ENCODE peak calls at places on chromosomes 1 and 21, in eight cellular contexts. X is fibroblast of mammary gland, I is MCF 10A, A is heart left ventricle, M is K562, H is upper lobe of right lung, T is bronchial epithelial cell, V is tibial nerve. Y is an unnamed sample.

GRCh38 chr21:33865996-33866575 is 49.5 kb downstream of the ATP5PO start:
- DNase-seq in X (no peak), I (no peak), A (no peak), M (no peak), H (no peak), T (no peak), V (no peak), Y (no peak)

GRCh38 chr1:228372183-228373003 is 34.2 kb downstream of the TRIM11 start:
- DNase-seq in X (no peak), I (no peak), A (no peak), M (peak; percentile 69), H (peak; percentile 70), T (peak; percentile 24), V (no peak), Y (no peak)

GRCh38 chr1:116266864-116267212 is 106.2 kb upstream of the ATP1A1 start:
- DNase-seq in X (no peak), I (no peak), A (no peak), M (no peak), H (no peak), T (peak; percentile 76), V (no peak), Y (no peak)

GRCh38 chr1:66436378-66437135 is 97.4 kb upstream of the SGIP1 start:
- DNase-seq in X (peak; percentile 87), I (peak; percentile 89), A (no peak), M (no peak), H (no peak), T (peak; percentile 95), V (no peak), Y (no peak)

GRCh38 chr1:154418062-154418897 is 13.1 kb downstream of the IL6R start:
- DNase-seq in X (peak; percentile 45), I (peak; percentile 100), A (no peak), M (no peak), H (peak; percentile 88), T (peak; percentile 100), V (peak; percentile 24), Y (peak; percentile 97)

GRCh38 chr1:170205301-170205700 is 59.5 kb downstream of the NTMT2 start:
- DNase-seq in X (peak; percentile 45), I (peak; percentile 13), A (no peak), M (no peak), H (no peak), T (no peak), V (no peak), Y (no peak)

GRCh38 chr1:156100205-156100995 is 14.1 kb upstream of the LMNA start:
- DNase-seq in X (no peak), I (peak; percentile 81), A (no peak), M (no peak), H (no peak), T (peak; percentile 86), V (no peak), Y (no peak)

GRCh38 chr1:22388666-22389455 is 62.8 kb upstream of the ZBTB40 start:
- DNase-seq in X (peak; percentile 40), I (peak; percentile 21), A (no peak), M (no peak), H (no peak), T (peak; percentile 74), V (no peak), Y (no peak)

GRCh38 chr1:117370071-117370470 is 2.8 kb downstream of the MAN1A2 start:
- DNase-seq in X (peak; percentile 22), I (peak; percentile 21), A (no peak), M (no peak), H (no peak), T (peak; percentile 6), V (no peak), Y (no peak)

GRCh38 chr1:150981805-150982712 is at the start of gene ANXA9:
- DNase-seq in X (peak; percentile 31), I (no peak), A (no peak), M (peak; percentile 78), H (no peak), T (peak; percentile 18), V (no peak), Y (no peak)

GRCh38 chr1:54069792-54070548 is 16.6 kb downstream of the TCEANC2 start:
- DNase-seq in X (peak; percentile 64), I (peak; percentile 51), A (no peak), M (peak; percentile 70), H (no peak), T (peak; percentile 73), V (no peak), Y (peak; percentile 15)

GRCh38 chr1:181310560-181310959 is 172.8 kb upstream of the CACNA1E start:
- DNase-seq in X (no peak), I (peak; percentile 22), A (no peak), M (no peak), H (no peak), T (no peak), V (no peak), Y (no peak)

GRCh38 chr1:34711469-34711868 is 43.4 kb upstream of the GJB5 start:
- DNase-seq in X (no peak), I (peak; percentile 14), A (no peak), M (peak; percentile 25), H (no peak), T (peak; percentile 27), V (no peak), Y (no peak)

GRCh38 chr1:24536391-24536840 is 19.5 kb upstream of the NCMAP start:
- DNase-seq in X (no peak), I (no peak), A (no peak), M (no peak), H (no peak), T (no peak), V (no peak), Y (no peak)

GRCh38 chr1:152479792-152480595 is 30.6 kb upstream of the LCE5A start:
- DNase-seq in X (peak; percentile 29), I (peak; percentile 40), A (no peak), M (peak; percentile 53), H (peak; percentile 70), T (no peak), V (no peak), Y (no peak)

GRCh38 chr1:86758570-86758969 is 54.2 kb downstream of the SH3GLB1 start:
- DNase-seq in X (no peak), I (peak; percentile 24), A (no peak), M (no peak), H (no peak), T (peak; percentile 82), V (no peak), Y (no peak)

GRCh38 chr1:92201973-92202372 is 15.7 kb upstream of the C1orf146 start:
- DNase-seq in X (no peak), I (no peak), A (no peak), M (no peak), H (no peak), T (no peak), V (no peak), Y (no peak)

GRCh38 chr1:184152502-184152901 is 101.0 kb downstream of the TSEN15 start:
- DNase-seq in X (peak; percentile 60), I (no peak), A (peak; percentile 58), M (no peak), H (no peak), T (no peak), V (no peak), Y (no peak)

GRCh38 chr1:111441573-111442192 is 7.4 kb downstream of the WDR77 start:
- DNase-seq in X (peak; percentile 28), I (peak; percentile 21), A (peak; percentile 17), M (peak; percentile 51), H (no peak), T (no peak), V (no peak), Y (no peak)

GRCh38 chr1:176469450-176469985 is 6.5 kb downstream of the PAPPA2 start:
- DNase-seq in X (peak; percentile 49), I (no peak), A (no peak), M (no peak), H (no peak), T (no peak), V (no peak), Y (no peak)

GRCh38 chr1:92840600-92840999 is 8.8 kb downstream of the RPL5 start:
- DNase-seq in X (no peak), I (no peak), A (no peak), M (no peak), H (no peak), T (no peak), V (no peak), Y (no peak)

GRCh38 chr1:116765962-116766361 is 11.7 kb downstream of the CD2 start:
- DNase-seq in X (peak; percentile 80), I (peak; percentile 82), A (no peak), M (no peak), H (no peak), T (peak; percentile 69), V (no peak), Y (no peak)

GRCh38 chr1:54579337-54579781 is 31.3 kb downstream of the ACOT11 start:
- DNase-seq in X (no peak), I (no peak), A (no peak), M (no peak), H (no peak), T (no peak), V (no peak), Y (no peak)

GRCh38 chr1:206727981-206728380 is 42.6 kb upstream of the IL19 start:
- DNase-seq in X (no peak), I (no peak), A (no peak), M (no peak), H (no peak), T (no peak), V (no peak), Y (no peak)

GRCh38 chr1:156704930-156705320 is 458 bp downstream of the CRABP2 start:
- DNase-seq in X (peak; percentile 78), I (peak; percentile 95), A (no peak), M (no peak), H (no peak), T (peak; percentile 73), V (peak; percentile 37), Y (no peak)

GRCh38 chr1:21594495-21594894 is 74.7 kb downstream of the RAP1GAP start:
- DNase-seq in X (peak; percentile 16), I (no peak), A (no peak), M (no peak), H (no peak), T (peak; percentile 21), V (no peak), Y (no peak)

GRCh38 chr1:64826991-64827390 is 82.1 kb downstream of the RAVER2 start:
- DNase-seq in X (peak; percentile 66), I (no peak), A (no peak), M (no peak), H (no peak), T (no peak), V (no peak), Y (no peak)

GRCh38 chr21:43204638-43205037 is 35.8 kb downstream of the CRYAA start:
- DNase-seq in X (no peak), I (no peak), A (peak; percentile 1), M (no peak), H (peak; percentile 30), T (no peak), V (peak; percentile 8), Y (no peak)

Y was measured in gastrocnemius medialis.